ENCODE peak calls at places on chromosome 11, in four cellular contexts. V, C, X and W are unnamed samples.

GRCh38 chr11:77752518-77752917 is 68.0 kb downstream of the RSF1 start:
- DNase-seq in V (no peak), C (no peak), X (no peak), W (no peak)

GRCh38 chr11:12090761-12091261 is 19.6 kb upstream of the MICAL2 start:
- DNase-seq in V (no peak), C (peak; percentile 23), X (peak; percentile 93), W (no peak)

GRCh38 chr11:71060358-71060757 is 192.0 kb downstream of the SHANK2 start:
- DNase-seq in V (no peak), C (no peak), X (no peak), W (no peak)

GRCh38 chr11:8230921-8231847 is 32.5 kb downstream of the LMO1 start:
- DNase-seq in V (no peak), C (no peak), X (no peak), W (no peak)

GRCh38 chr11:87097582-87097981 is 59.8 kb downstream of the TMEM135 start:
- DNase-seq in V (no peak), C (no peak), X (peak; percentile 61), W (peak; percentile 58)

GRCh38 chr11:2587132-2587930 is 112.5 kb downstream of the KCNQ1OT1 start:
- DNase-seq in V (no peak), C (peak; percentile 53), X (no peak), W (no peak)

GRCh38 chr11:116532066-116532465 is 240.7 kb downstream of the BUD13 start:
- DNase-seq in V (no peak), C (no peak), X (no peak), W (no peak)

GRCh38 chr11:35179466-35180135 is 40.6 kb downstream of the CD44 start:
- DNase-seq in V (no peak), C (no peak), X (no peak), W (no peak)

DNA sequence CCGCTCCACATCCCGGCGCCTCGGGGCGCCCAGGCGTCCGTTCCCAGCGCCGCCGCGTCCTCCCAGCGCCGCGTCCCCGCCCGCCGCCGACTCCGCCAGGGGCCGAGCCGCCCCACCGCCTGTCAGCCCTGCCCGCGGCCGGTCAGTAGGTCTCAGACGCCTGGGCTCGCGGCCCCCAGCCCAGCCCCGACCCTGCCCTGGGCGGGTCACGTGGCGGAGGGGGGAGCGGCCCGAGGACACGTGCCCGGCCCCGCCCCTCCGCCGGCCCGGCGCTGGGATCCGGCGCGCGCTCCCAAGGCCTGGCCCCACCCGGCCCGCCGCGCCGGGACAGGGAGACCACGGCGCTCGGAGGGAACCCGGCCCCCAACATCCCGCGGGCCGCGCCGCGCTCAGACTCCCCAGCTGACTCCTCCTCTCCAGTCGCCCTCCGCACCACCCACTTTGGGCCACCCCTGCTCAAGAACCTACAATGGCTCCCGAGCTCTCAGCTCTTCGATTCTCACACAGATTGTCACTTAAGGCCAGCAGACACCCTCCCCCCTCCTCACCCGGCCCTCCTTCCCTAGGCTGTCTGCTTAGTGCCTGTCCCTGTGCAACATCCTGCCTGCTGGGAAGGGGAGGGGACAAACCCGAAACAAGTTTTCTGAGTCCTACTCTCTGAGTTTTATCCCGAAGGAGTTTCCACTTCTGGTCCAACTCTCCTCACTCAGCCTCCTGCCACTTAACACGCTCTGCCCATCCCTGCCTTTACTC is at the start of gene RAB3IL1:
- DNase-seq in V (no peak), C (no peak), X (peak; percentile 61), W (no peak)
- H3K4me3 ChIP-seq in V (no peak within 1 kb of the TSS), C (peak within 1 kb of the TSS; percentile 67), X (peak within 1 kb of the TSS; percentile 40), W (peak within 1 kb of the TSS; percentile 45)

DNA sequence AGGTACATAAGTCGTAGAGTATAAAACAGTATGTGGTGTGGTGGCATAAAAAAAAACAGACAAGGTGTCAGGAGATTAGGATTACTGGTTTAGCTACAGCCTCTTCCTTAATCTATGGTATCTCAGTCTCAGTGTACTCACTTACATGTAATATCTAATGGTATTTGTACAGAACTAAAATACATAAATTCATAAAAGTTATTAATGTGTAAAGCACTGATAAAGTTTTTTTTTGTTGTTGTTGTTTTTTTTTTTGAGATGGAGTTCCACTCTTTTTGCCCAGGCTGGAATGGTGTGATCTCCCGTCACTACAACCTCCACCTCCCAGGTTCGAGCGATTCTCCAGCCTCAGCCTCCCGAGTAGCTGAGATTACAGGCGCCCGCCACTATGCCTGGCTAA is 2.9 kb downstream of the PTS start:
- DNase-seq in V (no peak), C (no peak), X (no peak), W (no peak)
- H3K4me3 ChIP-seq in V (no peak overlapping the region), C (no peak overlapping the region), X (no peak overlapping the region), W (no peak overlapping the region)

GRCh38 chr11:44727373-44728084 is 767 bp downstream of the TSPAN18 start:
- DNase-seq in V (peak; percentile 79), C (peak; percentile 89), X (peak; percentile 75), W (peak; percentile 46)
- H3K4me3 ChIP-seq in V (peak overlapping the region; percentile 17), C (peak overlapping the region; percentile 73), X (peak overlapping the region; percentile 54), W (peak overlapping the region; percentile 25)

GRCh38 chr11:96338910-96339703 is 3.9 kb downstream of the MAML2 start:
- DNase-seq in V (peak; percentile 67), C (peak; percentile 73), X (peak; percentile 48), W (no peak)
- H3K4me3 ChIP-seq in V (peak overlapping the region; percentile 78), C (peak overlapping the region; percentile 73), X (peak overlapping the region; percentile 10), W (no peak overlapping the region)

GRCh38 chr11:64969209-64969608 is 2.7 kb downstream of the MAJIN start:
- DNase-seq in V (no peak), C (no peak), X (peak; percentile 45), W (no peak)

GRCh38 chr11:64976651-64977050 is 4.7 kb upstream of the MAJIN start:
- DNase-seq in V (no peak), C (no peak), X (no peak), W (no peak)

GRCh38 chr11:64971421-64972233 is at the start of gene MAJIN:
- DNase-seq in V (peak; percentile 87), C (peak; percentile 84), X (peak; percentile 92), W (no peak)

GRCh38 chr11:64970731-64971151 is 1.2 kb downstream of the MAJIN start:
- DNase-seq in V (peak; percentile 43), C (no peak), X (peak; percentile 61), W (no peak)

DNA sequence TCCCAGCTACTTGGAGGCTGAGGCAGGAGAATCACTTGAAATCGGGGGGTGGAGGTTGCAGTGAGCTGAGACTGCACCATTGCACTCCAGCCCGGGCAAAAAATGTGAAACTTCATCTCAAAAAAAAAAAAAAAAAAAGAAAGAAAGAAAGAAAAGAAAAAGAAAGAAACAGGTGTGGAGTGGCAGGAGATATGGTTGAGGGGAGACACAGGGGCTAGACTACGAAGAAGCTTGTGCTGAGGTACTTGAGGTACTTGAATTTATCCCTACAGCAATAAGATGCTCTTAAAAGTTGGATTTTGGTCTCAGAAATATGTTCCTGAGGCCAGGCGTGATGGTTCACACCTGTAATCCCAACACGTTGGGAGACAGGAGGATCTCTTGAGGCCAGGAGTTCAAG is 2.2 kb upstream of the MAJIN start:
- DNase-seq in V (no peak), C (no peak), X (no peak), W (no peak)
- H3K4me3 ChIP-seq in V (no peak overlapping the region), C (no peak overlapping the region), X (no peak overlapping the region), W (no peak overlapping the region)

DNA sequence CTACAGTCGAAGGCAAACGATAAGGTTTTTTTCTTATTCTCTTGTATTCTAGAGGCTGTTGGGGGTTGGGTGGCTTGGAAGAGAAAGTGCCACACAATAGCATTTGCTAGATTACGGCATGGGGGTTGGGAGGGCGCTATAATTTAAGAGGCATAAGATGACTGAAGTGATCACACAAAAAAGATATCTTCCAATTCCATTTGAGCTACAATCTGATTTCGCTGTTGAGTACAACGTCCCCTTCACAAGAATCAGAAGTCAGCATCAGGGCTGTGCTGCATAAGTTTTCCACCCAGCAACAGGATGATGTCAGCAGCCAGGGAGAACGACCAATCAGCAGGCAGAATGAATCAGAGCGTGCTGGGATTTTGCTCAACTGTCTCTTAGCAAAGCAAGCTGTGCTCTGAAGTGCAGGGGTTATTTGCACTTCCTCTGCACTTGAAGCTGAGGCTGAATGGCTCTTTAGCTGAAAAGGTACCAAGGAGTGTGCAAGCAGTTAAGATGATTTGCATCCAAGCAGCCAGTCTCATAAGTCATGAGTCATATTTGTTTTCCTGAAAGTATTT is 23.2 kb upstream of the SESN3 start:
- DNase-seq in V (peak; percentile 88), C (peak; percentile 87), X (peak; percentile 85), W (peak; percentile 96)
- H3K4me3 ChIP-seq in V (peak overlapping the region; percentile 26), C (peak overlapping the region; percentile 38), X (no peak overlapping the region), W (peak overlapping the region; percentile 50)

DNA sequence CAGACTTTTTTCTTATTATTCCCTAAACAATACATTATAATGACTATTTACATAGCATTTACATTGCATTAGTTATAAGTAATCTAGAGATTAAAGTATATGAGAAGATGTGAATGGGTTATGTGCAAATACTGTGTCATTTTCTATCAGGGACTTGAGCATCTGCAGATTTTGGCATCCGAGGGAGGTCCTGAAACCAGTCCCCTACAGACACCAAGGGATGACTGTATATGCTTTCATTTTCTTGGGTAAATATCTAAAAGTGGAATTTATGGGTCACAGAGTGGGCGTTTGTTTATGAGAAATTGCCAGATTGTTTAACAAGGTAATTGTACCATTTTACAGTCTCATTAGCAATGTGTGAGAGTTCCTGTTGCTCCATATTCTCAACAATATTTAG is 454.5 kb upstream of the API5 start:
- DNase-seq in V (no peak), C (no peak), X (no peak), W (no peak)
- H3K4me3 ChIP-seq in V (no peak overlapping the region), C (no peak overlapping the region), X (no peak overlapping the region), W (no peak overlapping the region)

DNA sequence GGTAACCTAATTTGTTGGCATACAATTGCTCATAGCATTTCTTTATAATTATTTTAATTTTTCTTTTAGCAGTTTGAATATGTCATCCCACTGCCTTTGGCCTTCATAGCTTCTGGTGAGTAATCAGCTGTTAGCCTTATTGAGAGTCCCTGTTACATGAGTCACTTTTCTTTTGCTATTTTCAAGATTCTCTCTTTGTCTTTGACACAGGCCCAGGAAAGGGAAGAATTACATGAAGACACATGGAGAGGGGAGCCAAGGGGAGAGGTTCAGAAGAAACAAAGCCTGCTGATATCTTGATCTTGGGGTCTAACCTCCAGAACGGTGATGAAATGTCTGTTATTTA is 418.2 kb downstream of the METTL15 start:
- DNase-seq in V (no peak), C (no peak), X (no peak), W (no peak)
- H3K4me3 ChIP-seq in V (no peak overlapping the region), C (no peak overlapping the region), X (no peak overlapping the region), W (no peak overlapping the region)